ENCODE peak calls at places on chromosomes 11 and 22, in eight cellular contexts. G, T, A, I, K, U, Z and P are unnamed samples.

GRCh38 chr11:72243567-72244316 is at the start of gene PHOX2A:
- DNase-seq in G (peak; percentile 27), T (no peak), A (no peak), I (no peak), K (no peak), U (no peak), Z (no peak), P (no peak)

GRCh38 chr22:46833228-46833627 is 70.8 kb downstream of the TBC1D22A start:
- DNase-seq in G (peak; percentile 47), T (no peak), A (peak; percentile 46), I (no peak), K (no peak), U (no peak), Z (no peak), P (no peak)

GRCh38 chr11:65355776-65356393 is 1.3 kb downstream of the TIGD3 start:
- DNase-seq in G (no peak), T (peak; percentile 38), A (peak; percentile 50), I (peak; percentile 59), K (peak; percentile 48), U (peak; percentile 56), Z (no peak), P (peak; percentile 36)

GRCh38 chr11:64745219-64745522 is 1.2 kb upstream of the RASGRP2 start:
- DNase-seq in G (no peak), T (peak; percentile 88), A (no peak), I (no peak), K (no peak), U (peak; percentile 93), Z (no peak), P (peak; percentile 67)

GRCh38 chr11:132943737-132944556 is 588.4 kb downstream of the OPCML start:
- DNase-seq in G (no peak), T (no peak), A (no peak), I (no peak), K (no peak), U (no peak), Z (no peak), P (no peak)

GRCh38 chr22:35630387-35630793 is 13.3 kb upstream of the MB start:
- DNase-seq in G (no peak), T (no peak), A (peak; percentile 77), I (no peak), K (no peak), U (no peak), Z (no peak), P (no peak)

GRCh38 chr22:33105501-33105911 is 47.3 kb upstream of the SYN3 start:
- DNase-seq in G (no peak), T (no peak), A (peak; percentile 28), I (no peak), K (no peak), U (no peak), Z (no peak), P (no peak)

GRCh38 chr22:29353286-29353685 is 35.1 kb downstream of the AP1B1 start:
- DNase-seq in G (no peak), T (no peak), A (no peak), I (no peak), K (no peak), U (peak; percentile 10), Z (no peak), P (no peak)

GRCh38 chr11:130110325-130111108 is 40.8 kb downstream of the APLP2 start:
- DNase-seq in G (no peak), T (no peak), A (no peak), I (no peak), K (no peak), U (no peak), Z (no peak), P (no peak)

GRCh38 chr11:7559404-7560283 is 45.8 kb downstream of the PPFIBP2 start:
- DNase-seq in G (no peak), T (no peak), A (no peak), I (no peak), K (no peak), U (no peak), Z (no peak), P (no peak)

GRCh38 chr11:117717485-117718314 is 79.3 kb downstream of the DSCAML1 start:
- DNase-seq in G (peak; percentile 63), T (peak; percentile 29), A (no peak), I (peak; percentile 67), K (no peak), U (peak; percentile 80), Z (no peak), P (no peak)

GRCh38 chr11:35324981-35325380 is 94.4 kb downstream of the SLC1A2 start:
- DNase-seq in G (no peak), T (no peak), A (no peak), I (no peak), K (no peak), U (no peak), Z (no peak), P (no peak)

GRCh38 chr22:29369460-29369859 is 18.9 kb downstream of the AP1B1 start:
- DNase-seq in G (no peak), T (peak; percentile 64), A (peak; percentile 92), I (no peak), K (peak; percentile 52), U (peak; percentile 65), Z (no peak), P (peak; percentile 54)

GRCh38 chr11:108324587-108324986 is 101.7 kb downstream of the ATM start:
- DNase-seq in G (no peak), T (no peak), A (no peak), I (no peak), K (no peak), U (no peak), Z (no peak), P (no peak)

GRCh38 chr22:19942886-19943664 is 1.5 kb upstream of the TXNRD2 start:
- DNase-seq in G (no peak), T (no peak), A (peak; percentile 92), I (no peak), K (peak; percentile 79), U (peak; percentile 37), Z (no peak), P (peak; percentile 52)

GRCh38 chr11:117876049-117876340 is 463 bp downstream of the FXYD6 start:
- DNase-seq in G (no peak), T (no peak), A (peak; percentile 35), I (no peak), K (no peak), U (no peak), Z (no peak), P (no peak)

GRCh38 chr22:25104367-25104766 is 95.3 kb upstream of the CRYBB3 start:
- DNase-seq in G (no peak), T (no peak), A (no peak), I (no peak), K (no peak), U (no peak), Z (no peak), P (no peak)
- H3K27me3 ChIP-seq in G (no peaks in the 10 kb centered on the region), T (no peaks in the 10 kb centered on the region), A (no peaks in the 10 kb centered on the region), I (no peaks in the 10 kb centered on the region), K (no peaks in the 10 kb centered on the region), U (no peaks in the 10 kb centered on the region), Z (peaks cover 9% of the 10 kb centered on the region), P (no peaks in the 10 kb centered on the region)

DNA sequence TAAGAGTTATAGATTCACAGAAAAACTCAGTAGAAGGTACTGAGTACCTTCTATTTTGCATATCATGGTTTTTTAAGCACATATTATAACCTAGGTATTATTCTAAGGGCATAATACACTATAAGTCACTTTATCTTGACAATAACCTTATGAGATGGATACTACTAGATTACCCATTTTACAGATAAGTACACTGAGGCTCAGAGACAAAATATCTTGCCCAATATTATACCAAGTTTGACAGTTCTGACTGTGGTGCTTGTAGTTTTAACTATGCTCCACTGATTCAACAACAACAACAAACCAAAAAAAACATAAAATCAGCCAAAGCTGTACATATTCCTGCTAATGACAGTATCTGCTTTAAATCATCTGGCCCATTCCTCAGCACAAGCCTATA is 10.5 kb downstream of the OR51M1 start:
- DNase-seq in G (no peak), T (no peak), A (no peak), I (no peak), K (no peak), U (no peak), Z (no peak), P (no peak)
- H3K9me3 ChIP-seq in G (no peaks in the 10 kb centered on the region), T (no peaks in the 10 kb centered on the region), A (no peaks in the 10 kb centered on the region), I (no peaks in the 10 kb centered on the region), K (no peaks in the 10 kb centered on the region), U (no peaks in the 10 kb centered on the region), Z (no peaks in the 10 kb centered on the region), P (no peaks in the 10 kb centered on the region)

DNA sequence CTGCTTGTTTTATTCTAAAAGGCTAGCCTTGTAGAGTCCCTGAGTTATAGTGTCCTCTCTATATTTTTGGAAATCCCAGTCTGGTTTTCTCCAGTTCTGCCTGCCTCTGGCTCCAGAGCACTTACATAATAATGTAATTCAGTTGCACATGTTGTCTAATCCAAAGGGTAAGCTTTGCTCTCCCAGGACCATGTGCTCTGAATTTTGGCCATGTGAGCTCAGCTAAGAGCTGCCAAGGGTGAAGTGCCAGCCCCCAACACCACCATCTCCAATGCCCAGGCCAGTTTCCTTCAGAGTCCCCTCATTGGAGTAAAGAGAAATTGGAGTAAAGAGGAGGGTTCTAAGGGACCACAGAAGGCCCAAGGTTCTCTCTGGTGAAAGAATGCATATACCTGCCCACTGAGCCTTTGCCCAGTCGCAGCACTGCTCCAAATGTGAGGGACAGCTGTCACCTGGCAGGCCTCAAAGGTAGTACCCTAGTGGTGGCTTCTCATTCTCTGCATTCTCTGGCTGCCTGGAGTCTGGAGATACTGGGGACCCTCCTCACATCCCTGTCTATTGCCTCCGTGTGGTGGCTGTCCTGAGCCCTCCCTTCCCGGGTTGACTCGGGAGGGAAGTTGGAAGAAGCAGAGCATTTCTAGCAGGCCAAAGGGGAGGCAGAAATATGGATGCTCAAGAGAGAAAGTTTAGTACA is 4.9 kb downstream of the CRY2 start:
- DNase-seq in G (no peak), T (no peak), A (no peak), I (no peak), K (no peak), U (no peak), Z (peak; percentile 26), P (no peak)
- H3K27ac ChIP-seq in G (no peak overlapping the region), T (peak overlapping the region; percentile 99), A (no peak overlapping the region), I (peak overlapping the region; percentile 51), K (peak overlapping the region; percentile 12), U (peak overlapping the region; percentile 38), Z (peak overlapping the region; percentile 62), P (no peak overlapping the region)

GRCh38 chr11:59787816-59788215 is 22.8 kb downstream of the MRPL16 start:
- DNase-seq in G (no peak), T (no peak), A (peak; percentile 70), I (no peak), K (no peak), U (no peak), Z (no peak), P (no peak)

GRCh38 chr11:59785818-59786217 is 24.8 kb downstream of the MRPL16 start:
- DNase-seq in G (no peak), T (no peak), A (no peak), I (no peak), K (no peak), U (no peak), Z (no peak), P (no peak)

GRCh38 chr11:59791639-59792038 is 18.9 kb downstream of the MRPL16 start:
- DNase-seq in G (no peak), T (no peak), A (no peak), I (no peak), K (no peak), U (no peak), Z (no peak), P (no peak)

GRCh38 chr11:59783632-59784090 is 26.9 kb downstream of the MRPL16 start:
- DNase-seq in G (no peak), T (no peak), A (no peak), I (no peak), K (no peak), U (no peak), Z (no peak), P (no peak)

DNA sequence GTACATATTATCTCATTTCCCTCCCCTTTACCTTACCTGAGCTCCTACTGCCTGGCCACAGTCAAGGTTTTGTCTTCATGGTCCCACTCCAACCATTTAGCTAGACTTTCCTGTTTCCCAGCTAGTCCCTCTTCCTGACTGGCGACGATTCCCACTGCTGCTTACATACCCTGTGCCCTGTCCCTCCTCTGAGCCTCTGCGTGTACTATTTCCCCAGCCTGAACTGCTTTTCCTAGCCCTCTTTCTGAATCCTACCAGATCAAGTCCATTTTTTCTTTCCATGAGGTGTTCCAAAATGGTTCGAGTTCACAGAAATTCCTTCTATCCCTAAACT is 23.4 kb downstream of the MRPL16 start:
- DNase-seq in G (no peak), T (no peak), A (no peak), I (no peak), K (no peak), U (no peak), Z (no peak), P (no peak)
- H3K27me3 ChIP-seq in G (no peaks in the 10 kb centered on the region), T (no peaks in the 10 kb centered on the region), A (no peaks in the 10 kb centered on the region), I (no peaks in the 10 kb centered on the region), K (no peaks in the 10 kb centered on the region), U (no peaks in the 10 kb centered on the region), Z (no peaks in the 10 kb centered on the region), P (no peaks in the 10 kb centered on the region)